ENCODE peak calls at places on chromosomes 6 and 20, in seven cellular contexts. One of them, this sample, is unnamed.

GRCh38 chr20:4369798-4370124 is 351.9 kb upstream of the PRND start:
- DNase-seq in HFF-Myc: no peak
- DNase-seq in uterus: no peak
- DNase-seq in HCT116: no peak
- DNase-seq in tibial nerve: no peak
- DNase-seq in BE2C: no peak
- DNase-seq in astrocyte of the spinal cord: no peak
- DNase-seq in this sample: no peak

GRCh38 chr6:16776394-16777017 is 15.2 kb upstream of the ATXN1 start:
- DNase-seq in HFF-Myc: no peak
- DNase-seq in uterus: peak
- DNase-seq in HCT116: no peak
- DNase-seq in tibial nerve: no peak
- DNase-seq in BE2C: no peak
- DNase-seq in astrocyte of the spinal cord: no peak
- DNase-seq in this sample: no peak

GRCh38 chr6:136600818-136601217 is 50.6 kb upstream of the MAP7 start:
- DNase-seq in HFF-Myc: no peak
- DNase-seq in uterus: peak
- DNase-seq in HCT116: no peak
- DNase-seq in tibial nerve: no peak
- DNase-seq in BE2C: peak
- DNase-seq in astrocyte of the spinal cord: no peak
- DNase-seq in this sample: no peak

GRCh38 chr6:90953405-90954161 is 366.7 kb upstream of the MAP3K7 start:
- DNase-seq in HFF-Myc: no peak
- DNase-seq in uterus: no peak
- DNase-seq in HCT116: no peak
- DNase-seq in tibial nerve: no peak
- DNase-seq in BE2C: no peak
- DNase-seq in astrocyte of the spinal cord: no peak
- DNase-seq in this sample: no peak

GRCh38 chr20:34240698-34241615 is at the start of gene ASIP:
- DNase-seq in HFF-Myc: no peak
- DNase-seq in uterus: no peak
- DNase-seq in HCT116: no peak
- DNase-seq in tibial nerve: no peak
- DNase-seq in BE2C: no peak
- DNase-seq in astrocyte of the spinal cord: no peak
- DNase-seq in this sample: no peak

GRCh38 chr20:45097485-45098095 is 3.3 kb downstream of the KCNS1 start:
- DNase-seq in HFF-Myc: no peak
- DNase-seq in uterus: no peak
- DNase-seq in HCT116: no peak
- DNase-seq in tibial nerve: no peak
- DNase-seq in BE2C: no peak
- DNase-seq in astrocyte of the spinal cord: peak
- DNase-seq in this sample: no peak

GRCh38 chr6:139925894-139926641 is 551.6 kb upstream of the CITED2 start:
- DNase-seq in HFF-Myc: no peak
- DNase-seq in uterus: peak
- DNase-seq in HCT116: no peak
- DNase-seq in tibial nerve: no peak
- DNase-seq in BE2C: peak
- DNase-seq in astrocyte of the spinal cord: peak
- DNase-seq in this sample: no peak

GRCh38 chr6:108168501-108168979 is 2.7 kb downstream of the NR2E1 start:
- DNase-seq in HFF-Myc: no peak
- DNase-seq in uterus: no peak
- DNase-seq in HCT116: no peak
- DNase-seq in tibial nerve: no peak
- DNase-seq in BE2C: peak
- DNase-seq in astrocyte of the spinal cord: peak
- DNase-seq in this sample: no peak

GRCh38 chr20:1185781-1186334 is 1.1 kb upstream of the TMEM74B start:
- DNase-seq in HFF-Myc: no peak
- DNase-seq in uterus: no peak
- DNase-seq in HCT116: peak
- DNase-seq in tibial nerve: no peak
- DNase-seq in BE2C: peak
- DNase-seq in astrocyte of the spinal cord: peak
- DNase-seq in this sample: peak

GRCh38 chr20:7379206-7379605 is 561.1 kb downstream of the HAO1 start:
- DNase-seq in HFF-Myc: no peak
- DNase-seq in uterus: no peak
- DNase-seq in HCT116: no peak
- DNase-seq in tibial nerve: no peak
- DNase-seq in BE2C: no peak
- DNase-seq in astrocyte of the spinal cord: no peak
- DNase-seq in this sample: no peak

GRCh38 chr20:57983082-57983481 is 245.4 kb downstream of the ANKRD60 start:
- DNase-seq in HFF-Myc: no peak
- DNase-seq in uterus: no peak
- DNase-seq in HCT116: no peak
- DNase-seq in tibial nerve: no peak
- DNase-seq in BE2C: no peak
- DNase-seq in astrocyte of the spinal cord: no peak
- DNase-seq in this sample: no peak